ENCODE peak calls at places on chromosomes 11 and 22, in five cellular contexts. H, U, S, Z and C are unnamed samples.

GRCh38 chr11:121067453-121067852 is 33.6 kb upstream of the TECTA start:
- DNase-seq in H (no peak), U (no peak), S (no peak), Z (no peak), C (no peak)

GRCh38 chr11:11179239-11179638 is 173.8 kb downstream of the CSNK2A3 start:
- DNase-seq in H (no peak), U (peak), S (no peak), Z (no peak), C (no peak)

GRCh38 chr22:39765029-39765428 is 128.5 kb downstream of the ENTHD1 start:
- DNase-seq in H (no peak), U (no peak), S (no peak), Z (no peak), C (no peak)

GRCh38 chr11:101706541-101706940 is 122.7 kb upstream of the TRPC6 start:
- DNase-seq in H (no peak), U (no peak), S (no peak), Z (no peak), C (no peak)

GRCh38 chr11:84719935-84720577 is 907.1 kb downstream of the DLG2 start:
- DNase-seq in H (no peak), U (no peak), S (no peak), Z (no peak), C (no peak)

GRCh38 chr11:61899146-61899841 is 7.9 kb upstream of the FADS3 start:
- DNase-seq in H (peak), U (peak), S (peak), Z (peak), C (peak)

GRCh38 chr11:2265396-2265795 is 5.0 kb downstream of the ASCL2 start:
- DNase-seq in H (no peak), U (no peak), S (no peak), Z (peak), C (no peak)

GRCh38 chr11:28666632-28667031 is 558.4 kb downstream of the METTL15 start:
- DNase-seq in H (no peak), U (no peak), S (no peak), Z (no peak), C (no peak)

GRCh38 chr11:9201372-9202162 is 63.6 kb downstream of the DENND5A start:
- DNase-seq in H (no peak), U (no peak), S (no peak), Z (no peak), C (no peak)

GRCh38 chr22:32411829-32412592 is at the start of gene RTCB:
- DNase-seq in H (peak), U (peak), S (peak), Z (peak), C (peak)

GRCh38 chr22:32411388-32411787 is 659 bp downstream of the RTCB start:
- DNase-seq in H (no peak), U (no peak), S (peak), Z (no peak), C (no peak)

GRCh38 chr22:32410459-32410858 is 1.6 kb downstream of the RTCB start:
- DNase-seq in H (no peak), U (no peak), S (no peak), Z (no peak), C (no peak)

GRCh38 chr22:32407936-32408335 is 4.1 kb downstream of the RTCB start:
- DNase-seq in H (no peak), U (no peak), S (no peak), Z (no peak), C (no peak)

GRCh38 chr22:32409977-32410376 is 2.1 kb downstream of the RTCB start:
- DNase-seq in H (no peak), U (no peak), S (no peak), Z (no peak), C (no peak)
- TF ChIP-seq POLR2AphosphoS5 in H (no peak), U (no peak), S (no peak), Z (no peak), C (no peak)

GRCh38 chr11:35276396-35276795 is 137.4 kb downstream of the CD44 start:
- DNase-seq in H (no peak), U (no peak), S (no peak), Z (peak), C (no peak)
- TF ChIP-seq POLR2AphosphoS5 in H (no peak), U (no peak), S (no peak), Z (no peak), C (no peak)

GRCh38 chr22:41021039-41021654 is 70.0 kb downstream of the RBX1 start:
- DNase-seq in H (no peak), U (no peak), S (no peak), Z (no peak), C (peak)
- TF ChIP-seq POLR2AphosphoS5 in H (peak), U (no peak), S (no peak), Z (no peak), C (no peak)

GRCh38 chr22:19109198-19110063 is 12.8 kb downstream of the DGCR2 start:
- DNase-seq in H (no peak), U (no peak), S (no peak), Z (peak), C (no peak)
- TF ChIP-seq POLR2AphosphoS5 in H (no peak), U (no peak), S (peak), Z (no peak), C (no peak)

DNA sequence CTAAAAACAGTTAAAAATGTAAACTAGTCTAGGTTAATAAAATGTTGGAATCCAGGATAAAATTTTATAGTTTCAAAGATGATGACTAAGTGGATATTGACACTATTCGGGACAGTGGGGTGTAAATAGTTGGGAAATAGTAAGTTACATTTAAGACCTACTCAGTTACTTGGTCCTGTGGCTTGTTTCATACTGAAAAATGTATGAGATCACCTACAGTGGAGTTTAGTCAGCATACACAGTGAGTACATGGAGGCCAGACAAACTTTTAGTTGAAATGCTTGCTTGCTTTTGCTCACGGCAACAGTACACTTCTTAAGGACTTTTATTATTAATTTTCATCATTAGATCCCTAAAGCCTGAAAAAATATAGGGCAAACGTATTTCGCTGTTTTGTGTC is 16.1 kb downstream of the TRIM22 start:
- DNase-seq in H (no peak), U (no peak), S (no peak), Z (no peak), C (no peak)
- TF ChIP-seq POLR2AphosphoS5 in H (no peak), U (no peak), S (no peak), Z (no peak), C (no peak)

DNA sequence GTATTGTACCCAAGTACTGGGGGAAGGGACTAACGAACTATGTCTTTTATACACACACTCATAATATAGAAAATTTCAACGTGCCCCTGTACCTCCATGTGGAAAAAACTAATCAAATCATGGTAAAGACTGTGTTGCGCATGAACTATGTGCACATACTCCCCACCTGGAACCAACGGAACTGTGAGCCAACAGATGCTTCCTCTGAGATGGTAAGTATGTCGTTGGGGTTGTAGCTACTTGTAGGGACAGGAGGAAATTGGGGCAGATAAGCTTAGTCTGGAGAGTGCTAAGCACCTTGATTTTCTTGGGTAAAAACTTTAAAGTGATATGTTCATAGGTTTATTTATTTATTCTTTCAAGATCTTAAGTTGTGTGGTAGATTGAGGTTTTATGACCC is 40.1 kb downstream of the GLYAT start:
- DNase-seq in H (no peak), U (no peak), S (no peak), Z (no peak), C (no peak)
- TF ChIP-seq POLR2AphosphoS5 in H (no peak), U (no peak), S (no peak), Z (no peak), C (no peak)